ENCODE peak calls at places on chromosomes 3 and 15, in eight cellular contexts. I is GM12865; Q is NAMALWA; N is stimulated activated CD4-positive, alpha-beta T cell treated with anti-CD3 and anti-CD28 coated beads, Interleukin-1b, Interleukin-23, amount 100 ng/mL, for 48 hours; O is body of pancreas; K is HS-27A; A is T-cell; Z is HAP-1. S is an unnamed sample.

GRCh38 chr3:167872941-167873340 is 137.4 kb downstream of the SERPINI1 start:
- DNase-seq in I (no peak), Q (peak), N (no peak), O (no peak), K (no peak), A (no peak), Z (no peak), S (no peak)

GRCh38 chr3:45480218-45480617 is 91.8 kb downstream of the LARS2 start:
- DNase-seq in I (no peak), Q (no peak), N (no peak), O (no peak), K (peak), A (no peak), Z (no peak), S (peak)

GRCh38 chr15:78018968-78019644 is 58.4 kb downstream of the TBC1D2B start:
- DNase-seq in I (peak), Q (no peak), N (no peak), O (no peak), K (no peak), A (no peak), Z (no peak), S (no peak)

GRCh38 chr3:135325726-135326245 is 530.7 kb downstream of the EPHB1 start:
- DNase-seq in I (no peak), Q (no peak), N (no peak), O (no peak), K (no peak), A (no peak), Z (no peak), S (no peak)

GRCh38 chr3:42843730-42844713 is 31.7 kb downstream of the CYP8B1 start:
- DNase-seq in I (no peak), Q (no peak), N (no peak), O (no peak), K (no peak), A (no peak), Z (no peak), S (no peak)

GRCh38 chr15:25850154-25851111 is 12.7 kb downstream of the ATP10A start:
- DNase-seq in I (peak), Q (no peak), N (peak), O (peak), K (no peak), A (peak), Z (peak), S (no peak)

GRCh38 chr15:79593119-79593869 is 161.2 kb downstream of the MINAR1 start:
- DNase-seq in I (no peak), Q (peak), N (no peak), O (no peak), K (no peak), A (no peak), Z (no peak), S (peak)

GRCh38 chr3:147945968-147946519 is 536.9 kb downstream of the ZIC1 start:
- DNase-seq in I (peak), Q (peak), N (no peak), O (peak), K (peak), A (no peak), Z (no peak), S (peak)

GRCh38 chr15:83955806-83956265 is 279.7 kb upstream of the GOLGA6L4 start:
- DNase-seq in I (peak), Q (peak), N (no peak), O (no peak), K (no peak), A (no peak), Z (no peak), S (no peak)

GRCh38 chr3:105561875-105562274 is 195.2 kb downstream of the ALCAM start:
- DNase-seq in I (no peak), Q (no peak), N (no peak), O (no peak), K (no peak), A (no peak), Z (no peak), S (peak)

GRCh38 chr3:105905328-105905727 is 36.5 kb upstream of the CBLB start:
- DNase-seq in I (no peak), Q (no peak), N (no peak), O (no peak), K (no peak), A (no peak), Z (no peak), S (no peak)

GRCh38 chr15:53962646-53963561 is 15.3 kb upstream of the UNC13C start:
- DNase-seq in I (peak), Q (peak), N (peak), O (peak), K (no peak), A (no peak), Z (peak), S (peak)

GRCh38 chr3:122299872-122300460 is 25.1 kb upstream of the CSTA start:
- DNase-seq in I (peak), Q (peak), N (no peak), O (peak), K (no peak), A (no peak), Z (no peak), S (no peak)

GRCh38 chr3:197444793-197445403 is 110.9 kb downstream of the BDH1 start:
- DNase-seq in I (no peak), Q (no peak), N (no peak), O (no peak), K (no peak), A (no peak), Z (no peak), S (no peak)

GRCh38 chr15:40016224-40016865 is 22.6 kb downstream of the SRP14 start:
- DNase-seq in I (no peak), Q (no peak), N (no peak), O (no peak), K (no peak), A (no peak), Z (no peak), S (no peak)

GRCh38 chr3:114178770-114179368 is at the start of gene DRD3:
- DNase-seq in I (peak), Q (no peak), N (no peak), O (no peak), K (no peak), A (no peak), Z (peak), S (peak)

GRCh38 chr15:60627544-60627943 is 148.6 kb upstream of the ICE2 start:
- DNase-seq in I (no peak), Q (no peak), N (no peak), O (no peak), K (no peak), A (no peak), Z (peak), S (no peak)

GRCh38 chr15:74318376-74319137 is 48.9 kb downstream of the CYP11A1 start:
- DNase-seq in I (peak), Q (peak), N (no peak), O (no peak), K (peak), A (no peak), Z (no peak), S (no peak)

GRCh38 chr3:78255403-78255802 is 1215.5 kb downstream of the ROBO2 start:
- DNase-seq in I (no peak), Q (no peak), N (no peak), O (no peak), K (no peak), A (no peak), Z (no peak), S (no peak)

GRCh38 chr3:97872209-97873042 is 50.6 kb downstream of the CRYBG3 start:
- DNase-seq in I (no peak), Q (no peak), N (peak), O (no peak), K (peak), A (no peak), Z (no peak), S (no peak)

GRCh38 chr3:42117175-42118008 is 26.2 kb downstream of the TRAK1 start:
- DNase-seq in I (no peak), Q (no peak), N (no peak), O (peak), K (peak), A (no peak), Z (no peak), S (peak)

GRCh38 chr15:80779658-80780415 is 667 bp downstream of the CEMIP start:
- DNase-seq in I (no peak), Q (no peak), N (no peak), O (no peak), K (no peak), A (no peak), Z (no peak), S (no peak)

GRCh38 chr3:16550305-16550675 is 36.8 kb upstream of the RFTN1 start:
- DNase-seq in I (no peak), Q (no peak), N (no peak), O (no peak), K (no peak), A (no peak), Z (no peak), S (no peak)

GRCh38 chr3:112187300-112187699 is 54.3 kb upstream of the GCSAM start:
- DNase-seq in I (no peak), Q (no peak), N (no peak), O (no peak), K (no peak), A (no peak), Z (no peak), S (no peak)

GRCh38 chr3:16993227-16993626 is 108.5 kb downstream of the PLCL2 start:
- DNase-seq in I (no peak), Q (no peak), N (no peak), O (peak), K (no peak), A (no peak), Z (no peak), S (peak)

GRCh38 chr15:101264911-101265641 is 12.2 kb downstream of the SELENOS start:
- DNase-seq in I (peak), Q (no peak), N (no peak), O (no peak), K (no peak), A (no peak), Z (no peak), S (no peak)

GRCh38 chr3:124118397-124118796 is 126.5 kb upstream of the ROPN1 start:
- DNase-seq in I (no peak), Q (no peak), N (no peak), O (no peak), K (no peak), A (no peak), Z (no peak), S (no peak)

GRCh38 chr3:23601020-23601822 is 204.5 kb upstream of the UBE2E1 start:
- DNase-seq in I (no peak), Q (no peak), N (no peak), O (no peak), K (no peak), A (no peak), Z (no peak), S (no peak)

GRCh38 chr3:36911990-36912804 is 32.7 kb downstream of the TRANK1 start:
- DNase-seq in I (peak), Q (peak), N (peak), O (no peak), K (no peak), A (no peak), Z (no peak), S (peak)

GRCh38 chr3:94004301-94004910 is 24.0 kb downstream of the STX19 start:
- DNase-seq in I (peak), Q (peak), N (no peak), O (no peak), K (peak), A (no peak), Z (peak), S (peak)

GRCh38 chr3:48388966-48389365 is 16.9 kb downstream of the FBXW12 start:
- DNase-seq in I (no peak), Q (no peak), N (no peak), O (no peak), K (no peak), A (no peak), Z (no peak), S (no peak)